ENCODE peak calls at places on chromosomes 2 and 18, in nine cellular contexts. One of them, this sample, is unnamed.

GRCh38 chr2:187964742-187965141 is 326.9 kb upstream of the GULP1 start:
- DNase-seq in AG08396: peak; percentile 18
- DNase-seq in activated CD8-positive, alpha-beta memory T cell treated with anti-CD3 and anti-CD28 coated beads, Interleukin-2, amount 50 U/mL, for 4 hours: no peak
- DNase-seq in NCI-H1105: no peak
- DNase-seq in DMS53: no peak
- DNase-seq in hepatic stellate cell: no peak
- DNase-seq in activated T-cell treated with anti-CD3 and anti-CD28 coated beads for 1 hour: no peak
- DNase-seq in GOT3: no peak
- DNase-seq in NCI-H1694: no peak
- DNase-seq in this sample: no peak

GRCh38 chr2:209094221-209094620 is 329.6 kb upstream of the MAP2 start:
- DNase-seq in NCI-H1105: no peak
- DNase-seq in hepatic stellate cell: no peak
- DNase-seq in DMS53: no peak
- DNase-seq in NCI-H1694: no peak
- DNase-seq in AG08396: no peak
- DNase-seq in activated T-cell treated with anti-CD3 and anti-CD28 coated beads for 1 hour: no peak
- DNase-seq in activated CD8-positive, alpha-beta memory T cell treated with anti-CD3 and anti-CD28 coated beads, Interleukin-2, amount 50 U/mL, for 4 hours: no peak
- DNase-seq in GOT3: no peak
- DNase-seq in this sample: no peak

GRCh38 chr18:48020337-48021250 is 90.1 kb upstream of the SMAD2 start:
- DNase-seq in AG08396: no peak
- DNase-seq in activated T-cell treated with anti-CD3 and anti-CD28 coated beads for 1 hour: no peak
- DNase-seq in NCI-H1105: no peak
- DNase-seq in GOT3: no peak
- DNase-seq in DMS53: no peak
- DNase-seq in activated CD8-positive, alpha-beta memory T cell treated with anti-CD3 and anti-CD28 coated beads, Interleukin-2, amount 50 U/mL, for 4 hours: no peak
- DNase-seq in NCI-H1694: no peak
- DNase-seq in hepatic stellate cell: no peak
- DNase-seq in this sample: no peak

GRCh38 chr18:54958711-54959625 is at the start of gene CCDC68:
- DNase-seq in DMS53: peak; percentile 86
- DNase-seq in activated T-cell treated with anti-CD3 and anti-CD28 coated beads for 1 hour: no peak
- DNase-seq in activated CD8-positive, alpha-beta memory T cell treated with anti-CD3 and anti-CD28 coated beads, Interleukin-2, amount 50 U/mL, for 4 hours: no peak
- DNase-seq in hepatic stellate cell: peak; percentile 38
- DNase-seq in AG08396: peak; percentile 53
- DNase-seq in NCI-H1105: no peak
- DNase-seq in NCI-H1694: no peak
- DNase-seq in GOT3: no peak
- DNase-seq in this sample: peak; percentile 87

GRCh38 chr2:186255823-186256222 is 230.2 kb upstream of the ZC3H15 start:
- DNase-seq in GOT3: no peak
- DNase-seq in activated CD8-positive, alpha-beta memory T cell treated with anti-CD3 and anti-CD28 coated beads, Interleukin-2, amount 50 U/mL, for 4 hours: no peak
- DNase-seq in NCI-H1105: no peak
- DNase-seq in DMS53: no peak
- DNase-seq in AG08396: no peak
- DNase-seq in hepatic stellate cell: no peak
- DNase-seq in activated T-cell treated with anti-CD3 and anti-CD28 coated beads for 1 hour: no peak
- DNase-seq in NCI-H1694: no peak
- DNase-seq in this sample: no peak

GRCh38 chr18:31227497-31228229 is 65.0 kb upstream of the DSC1 start:
- DNase-seq in NCI-H1105: no peak
- DNase-seq in activated CD8-positive, alpha-beta memory T cell treated with anti-CD3 and anti-CD28 coated beads, Interleukin-2, amount 50 U/mL, for 4 hours: no peak
- DNase-seq in GOT3: no peak
- DNase-seq in AG08396: no peak
- DNase-seq in hepatic stellate cell: no peak
- DNase-seq in activated T-cell treated with anti-CD3 and anti-CD28 coated beads for 1 hour: no peak
- DNase-seq in DMS53: no peak
- DNase-seq in NCI-H1694: no peak
- DNase-seq in this sample: no peak

GRCh38 chr2:128776461-128776971 is 457.8 kb upstream of the HS6ST1 start:
- DNase-seq in GOT3: no peak
- DNase-seq in activated CD8-positive, alpha-beta memory T cell treated with anti-CD3 and anti-CD28 coated beads, Interleukin-2, amount 50 U/mL, for 4 hours: no peak
- DNase-seq in activated T-cell treated with anti-CD3 and anti-CD28 coated beads for 1 hour: no peak
- DNase-seq in hepatic stellate cell: no peak
- DNase-seq in DMS53: peak; percentile 8
- DNase-seq in NCI-H1105: no peak
- DNase-seq in AG08396: no peak
- DNase-seq in NCI-H1694: no peak
- DNase-seq in this sample: no peak

GRCh38 chr2:240248981-240249422 is 108.5 kb upstream of the OTOS start:
- DNase-seq in activated CD8-positive, alpha-beta memory T cell treated with anti-CD3 and anti-CD28 coated beads, Interleukin-2, amount 50 U/mL, for 4 hours: no peak
- DNase-seq in AG08396: no peak
- DNase-seq in GOT3: no peak
- DNase-seq in DMS53: no peak
- DNase-seq in hepatic stellate cell: no peak
- DNase-seq in NCI-H1105: no peak
- DNase-seq in NCI-H1694: no peak
- DNase-seq in activated T-cell treated with anti-CD3 and anti-CD28 coated beads for 1 hour: no peak
- DNase-seq in this sample: no peak

GRCh38 chr2:69381337-69381737 is 5.7 kb downstream of the GFPT1 start:
- DNase-seq in NCI-H1694: no peak
- DNase-seq in NCI-H1105: no peak
- DNase-seq in DMS53: peak; percentile 26
- DNase-seq in activated CD8-positive, alpha-beta memory T cell treated with anti-CD3 and anti-CD28 coated beads, Interleukin-2, amount 50 U/mL, for 4 hours: no peak
- DNase-seq in GOT3: no peak
- DNase-seq in activated T-cell treated with anti-CD3 and anti-CD28 coated beads for 1 hour: no peak
- DNase-seq in AG08396: no peak
- DNase-seq in hepatic stellate cell: peak; percentile 50
- DNase-seq in this sample: no peak

GRCh38 chr18:77062518-77063003 is 70.0 kb downstream of the MBP start:
- DNase-seq in hepatic stellate cell: no peak
- DNase-seq in AG08396: no peak
- DNase-seq in NCI-H1694: no peak
- DNase-seq in activated CD8-positive, alpha-beta memory T cell treated with anti-CD3 and anti-CD28 coated beads, Interleukin-2, amount 50 U/mL, for 4 hours: peak; percentile 54
- DNase-seq in activated T-cell treated with anti-CD3 and anti-CD28 coated beads for 1 hour: peak; percentile 32
- DNase-seq in GOT3: no peak
- DNase-seq in DMS53: no peak
- DNase-seq in NCI-H1105: no peak
- DNase-seq in this sample: peak; percentile 35

GRCh38 chr2:75389271-75389670 is 171.5 kb downstream of the EVA1A start:
- DNase-seq in NCI-H1694: no peak
- DNase-seq in activated CD8-positive, alpha-beta memory T cell treated with anti-CD3 and anti-CD28 coated beads, Interleukin-2, amount 50 U/mL, for 4 hours: no peak
- DNase-seq in AG08396: no peak
- DNase-seq in NCI-H1105: no peak
- DNase-seq in hepatic stellate cell: no peak
- DNase-seq in activated T-cell treated with anti-CD3 and anti-CD28 coated beads for 1 hour: no peak
- DNase-seq in DMS53: no peak
- DNase-seq in GOT3: no peak
- DNase-seq in this sample: no peak

GRCh38 chr2:152369176-152369860 is 34.3 kb downstream of the FMNL2 start:
- DNase-seq in NCI-H1694: no peak
- DNase-seq in hepatic stellate cell: no peak
- DNase-seq in NCI-H1105: no peak
- DNase-seq in AG08396: peak; percentile 48
- DNase-seq in GOT3: no peak
- DNase-seq in activated CD8-positive, alpha-beta memory T cell treated with anti-CD3 and anti-CD28 coated beads, Interleukin-2, amount 50 U/mL, for 4 hours: no peak
- DNase-seq in activated T-cell treated with anti-CD3 and anti-CD28 coated beads for 1 hour: no peak
- DNase-seq in DMS53: no peak
- DNase-seq in this sample: peak; percentile 79

GRCh38 chr2:227608469-227609338 is 5.9 kb downstream of the SCYGR3 start:
- DNase-seq in GOT3: no peak
- DNase-seq in NCI-H1105: no peak
- DNase-seq in activated T-cell treated with anti-CD3 and anti-CD28 coated beads for 1 hour: no peak
- DNase-seq in AG08396: no peak
- DNase-seq in hepatic stellate cell: no peak
- DNase-seq in activated CD8-positive, alpha-beta memory T cell treated with anti-CD3 and anti-CD28 coated beads, Interleukin-2, amount 50 U/mL, for 4 hours: no peak
- DNase-seq in DMS53: peak; percentile 86
- DNase-seq in NCI-H1694: no peak
- DNase-seq in this sample: peak; percentile 32

GRCh38 chr2:227821043-227821942 is 7.7 kb downstream of the CCL20 start:
- DNase-seq in hepatic stellate cell: no peak
- DNase-seq in DMS53: peak; percentile 79
- DNase-seq in NCI-H1105: no peak
- DNase-seq in GOT3: no peak
- DNase-seq in activated CD8-positive, alpha-beta memory T cell treated with anti-CD3 and anti-CD28 coated beads, Interleukin-2, amount 50 U/mL, for 4 hours: no peak
- DNase-seq in activated T-cell treated with anti-CD3 and anti-CD28 coated beads for 1 hour: no peak
- DNase-seq in NCI-H1694: no peak
- DNase-seq in AG08396: no peak
- DNase-seq in this sample: peak; percentile 97